ENCODE peak calls at places on chromosome 7, in seven cellular contexts. One of them, this sample, is unnamed.

GRCh38 chr7:141045126-141045841 is 28.6 kb upstream of the TMEM178B start:
- DNase-seq in OCI-LY7: no peak
- DNase-seq in neural progenitor cell: no peak
- DNase-seq in IMR-90: peak
- DNase-seq in neuronal stem cell: no peak
- DNase-seq in astrocyte: no peak
- DNase-seq in A549: no peak
- DNase-seq in this sample: no peak

GRCh38 chr7:33905389-33906032 is at the start of gene BMPER:
- DNase-seq in A549: peak
- DNase-seq in OCI-LY7: no peak
- DNase-seq in astrocyte: no peak
- DNase-seq in neuronal stem cell: peak
- DNase-seq in neural progenitor cell: peak
- DNase-seq in IMR-90: peak
- DNase-seq in this sample: peak

GRCh38 chr7:34190299-34190698 is 285.0 kb downstream of the BMPER start:
- DNase-seq in IMR-90: no peak
- DNase-seq in A549: no peak
- DNase-seq in astrocyte: no peak
- DNase-seq in neuronal stem cell: no peak
- DNase-seq in neural progenitor cell: no peak
- DNase-seq in OCI-LY7: no peak
- DNase-seq in this sample: no peak

GRCh38 chr7:7736671-7737070 is 18.3 kb upstream of the RPA3 start:
- DNase-seq in neural progenitor cell: peak
- DNase-seq in neuronal stem cell: peak
- DNase-seq in A549: no peak
- DNase-seq in OCI-LY7: no peak
- DNase-seq in IMR-90: no peak
- DNase-seq in astrocyte: no peak
- DNase-seq in this sample: no peak

GRCh38 chr7:8605227-8605626 is 171.8 kb downstream of the NXPH1 start:
- DNase-seq in neural progenitor cell: no peak
- DNase-seq in IMR-90: no peak
- DNase-seq in astrocyte: no peak
- DNase-seq in A549: no peak
- DNase-seq in OCI-LY7: no peak
- DNase-seq in neuronal stem cell: no peak
- DNase-seq in this sample: no peak

GRCh38 chr7:27174077-27175004 is at the start of gene HOXA10:
- DNase-seq in OCI-LY7: no peak
- DNase-seq in IMR-90: no peak
- DNase-seq in A549: no peak
- DNase-seq in astrocyte: no peak
- DNase-seq in neural progenitor cell: no peak
- DNase-seq in neuronal stem cell: no peak
- DNase-seq in this sample: no peak

GRCh38 chr7:116614509-116615285 is 57.3 kb upstream of the MET start:
- DNase-seq in astrocyte: no peak
- DNase-seq in OCI-LY7: no peak
- DNase-seq in neural progenitor cell: peak
- DNase-seq in neuronal stem cell: no peak
- DNase-seq in A549: no peak
- DNase-seq in IMR-90: no peak
- DNase-seq in this sample: no peak

GRCh38 chr7:269721-270120 is 20.2 kb upstream of the FOXL3 start:
- DNase-seq in OCI-LY7: no peak
- DNase-seq in neuronal stem cell: no peak
- DNase-seq in A549: no peak
- DNase-seq in IMR-90: no peak
- DNase-seq in astrocyte: no peak
- DNase-seq in neural progenitor cell: no peak
- DNase-seq in this sample: no peak

GRCh38 chr7:157432541-157432956 is 95.7 kb downstream of the DNAJB6 start:
- DNase-seq in neuronal stem cell: peak
- DNase-seq in astrocyte: peak
- DNase-seq in IMR-90: peak
- DNase-seq in OCI-LY7: no peak
- DNase-seq in A549: peak
- DNase-seq in neural progenitor cell: peak
- DNase-seq in this sample: peak

GRCh38 chr7:69699949-69700715 is 101.9 kb downstream of the AUTS2 start:
- DNase-seq in astrocyte: no peak
- DNase-seq in neuronal stem cell: no peak
- DNase-seq in A549: no peak
- DNase-seq in neural progenitor cell: no peak
- DNase-seq in OCI-LY7: no peak
- DNase-seq in IMR-90: no peak
- DNase-seq in this sample: no peak

GRCh38 chr7:5396999-5397656 is 26.5 kb downstream of the TNRC18 start:
- DNase-seq in neural progenitor cell: no peak
- DNase-seq in IMR-90: peak
- DNase-seq in astrocyte: peak
- DNase-seq in A549: peak
- DNase-seq in OCI-LY7: peak
- DNase-seq in neuronal stem cell: no peak
- DNase-seq in this sample: peak

GRCh38 chr7:25216837-25217236 is 11.4 kb downstream of the NPVF start:
- DNase-seq in neural progenitor cell: peak
- DNase-seq in neuronal stem cell: peak
- DNase-seq in A549: no peak
- DNase-seq in OCI-LY7: peak
- DNase-seq in IMR-90: peak
- DNase-seq in astrocyte: peak
- DNase-seq in this sample: peak

GRCh38 chr7:140005754-140006503 is 56.8 kb downstream of the PARP12 start:
- DNase-seq in OCI-LY7: no peak
- DNase-seq in A549: peak
- DNase-seq in IMR-90: no peak
- DNase-seq in neuronal stem cell: peak
- DNase-seq in neural progenitor cell: peak
- DNase-seq in astrocyte: no peak
- DNase-seq in this sample: peak

GRCh38 chr7:147053761-147054160 is 937.2 kb downstream of the CNTNAP2 start:
- DNase-seq in IMR-90: no peak
- DNase-seq in neural progenitor cell: no peak
- DNase-seq in neuronal stem cell: no peak
- DNase-seq in astrocyte: no peak
- DNase-seq in OCI-LY7: no peak
- DNase-seq in A549: no peak
- DNase-seq in this sample: no peak

GRCh38 chr7:45917658-45918057 is 3.4 kb downstream of the IGFBP3 start:
- DNase-seq in neural progenitor cell: peak
- DNase-seq in astrocyte: peak
- DNase-seq in OCI-LY7: peak
- DNase-seq in IMR-90: peak
- DNase-seq in A549: peak
- DNase-seq in neuronal stem cell: peak
- DNase-seq in this sample: peak

GRCh38 chr7:106795877-106796231 is 69.2 kb upstream of the PIK3CG start:
- DNase-seq in neuronal stem cell: no peak
- DNase-seq in astrocyte: no peak
- DNase-seq in neural progenitor cell: no peak
- DNase-seq in OCI-LY7: no peak
- DNase-seq in IMR-90: no peak
- DNase-seq in A549: no peak
- DNase-seq in this sample: no peak

GRCh38 chr7:116242759-116243158 is 32.4 kb downstream of the TES start:
- DNase-seq in astrocyte: no peak
- DNase-seq in neuronal stem cell: no peak
- DNase-seq in IMR-90: peak
- DNase-seq in neural progenitor cell: no peak
- DNase-seq in A549: no peak
- DNase-seq in OCI-LY7: no peak
- DNase-seq in this sample: no peak

GRCh38 chr7:27921081-27921836 is 181.3 kb downstream of the TAX1BP1 start:
- DNase-seq in OCI-LY7: peak
- DNase-seq in neuronal stem cell: peak
- DNase-seq in neural progenitor cell: peak
- DNase-seq in astrocyte: peak
- DNase-seq in A549: peak
- DNase-seq in IMR-90: peak
- DNase-seq in this sample: peak

GRCh38 chr7:57443567-57443966 is 6.4 kb upstream of the ZNF716 start:
- DNase-seq in astrocyte: no peak
- DNase-seq in OCI-LY7: no peak
- DNase-seq in IMR-90: no peak
- DNase-seq in neuronal stem cell: no peak
- DNase-seq in A549: no peak
- DNase-seq in neural progenitor cell: no peak
- DNase-seq in this sample: no peak

GRCh38 chr7:2729893-2730716 is 42.1 kb downstream of the AMZ1 start:
- DNase-seq in neuronal stem cell: no peak
- DNase-seq in A549: no peak
- DNase-seq in IMR-90: peak
- DNase-seq in astrocyte: peak
- DNase-seq in OCI-LY7: no peak
- DNase-seq in neural progenitor cell: no peak
- DNase-seq in this sample: no peak

GRCh38 chr7:130843703-130844102 is 109.7 kb upstream of the KLF14 start:
- DNase-seq in OCI-LY7: no peak
- DNase-seq in neural progenitor cell: no peak
- DNase-seq in IMR-90: no peak
- DNase-seq in neuronal stem cell: no peak
- DNase-seq in A549: no peak
- DNase-seq in astrocyte: no peak
- DNase-seq in this sample: no peak

GRCh38 chr7:46253500-46253899 is 332.4 kb upstream of the IGFBP3 start:
- DNase-seq in A549: no peak
- DNase-seq in astrocyte: peak
- DNase-seq in IMR-90: no peak
- DNase-seq in neural progenitor cell: no peak
- DNase-seq in neuronal stem cell: no peak
- DNase-seq in OCI-LY7: no peak
- DNase-seq in this sample: no peak

GRCh38 chr7:44963526-44964290 is 15.1 kb downstream of the MYO1G start:
- DNase-seq in IMR-90: no peak
- DNase-seq in OCI-LY7: no peak
- DNase-seq in neural progenitor cell: no peak
- DNase-seq in A549: no peak
- DNase-seq in astrocyte: no peak
- DNase-seq in neuronal stem cell: no peak
- DNase-seq in this sample: peak

GRCh38 chr7:108003591-108003935 is 602 bp upstream of the LAMB1 start:
- DNase-seq in A549: no peak
- DNase-seq in astrocyte: no peak
- DNase-seq in OCI-LY7: no peak
- DNase-seq in neural progenitor cell: no peak
- DNase-seq in IMR-90: no peak
- DNase-seq in neuronal stem cell: no peak
- DNase-seq in this sample: no peak
- H3K4me2 ChIP-seq in A549: peak
- H3K4me2 ChIP-seq in astrocyte: peak
- H3K4me2 ChIP-seq in OCI-LY7: no peak
- H3K4me2 ChIP-seq in neural progenitor cell: peak
- H3K4me2 ChIP-seq in IMR-90: peak
- H3K4me2 ChIP-seq in neuronal stem cell: peak
- H3K4me2 ChIP-seq in this sample: peak

DNA sequence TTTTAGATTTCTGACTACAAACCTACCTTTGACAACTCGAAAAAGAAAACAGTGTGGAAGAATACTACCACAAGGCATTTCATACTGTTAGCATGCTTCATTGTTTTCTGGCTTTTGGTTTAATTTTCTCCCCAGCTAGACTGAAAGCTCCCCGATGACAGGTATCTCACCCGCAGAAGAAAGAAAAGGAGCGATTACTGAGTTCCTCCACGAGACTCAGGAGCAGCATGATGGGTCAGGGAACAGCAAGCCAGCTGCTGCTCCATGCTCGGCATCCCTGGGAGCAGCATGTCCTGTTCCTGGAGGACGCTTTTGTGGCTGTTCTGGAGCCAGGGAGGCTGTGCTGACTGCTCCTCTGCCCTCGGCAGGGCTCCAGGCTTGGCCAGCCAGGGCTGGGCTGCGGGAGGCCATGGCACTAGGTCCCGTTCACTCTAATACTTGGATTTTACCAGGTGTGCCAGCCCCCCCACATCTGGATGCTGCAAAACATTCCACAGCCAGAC is 133.4 kb downstream of the PRKAG2 start:
- DNase-seq in IMR-90: no peak
- DNase-seq in astrocyte: no peak
- DNase-seq in OCI-LY7: no peak
- DNase-seq in neuronal stem cell: no peak
- DNase-seq in neural progenitor cell: no peak
- DNase-seq in A549: no peak
- DNase-seq in this sample: no peak
- H3K4me2 ChIP-seq in IMR-90: no peak
- H3K4me2 ChIP-seq in astrocyte: peak
- H3K4me2 ChIP-seq in OCI-LY7: no peak
- H3K4me2 ChIP-seq in neuronal stem cell: no peak
- H3K4me2 ChIP-seq in neural progenitor cell: peak
- H3K4me2 ChIP-seq in A549: peak
- H3K4me2 ChIP-seq in this sample: no peak

DNA sequence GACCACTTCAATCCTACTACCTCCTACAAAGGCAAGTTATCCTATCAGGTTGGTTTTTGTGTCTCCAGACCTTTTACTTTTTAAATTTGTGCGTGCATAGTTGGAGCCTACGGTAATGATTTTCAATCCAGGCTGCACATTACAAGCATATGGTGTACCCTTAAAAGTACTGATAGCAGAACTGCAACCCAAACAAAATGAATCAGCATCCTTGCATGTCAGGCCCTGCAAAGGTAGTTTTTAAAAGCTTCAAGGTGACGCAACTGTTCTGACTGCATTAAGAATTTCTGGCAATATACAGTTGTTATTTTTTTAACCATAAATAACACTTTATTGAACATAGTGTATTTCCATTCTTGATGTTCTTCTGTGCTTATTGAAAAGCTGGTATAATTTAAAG is 28.9 kb downstream of the GNAT3 start:
- DNase-seq in IMR-90: no peak
- DNase-seq in A549: no peak
- DNase-seq in astrocyte: peak
- DNase-seq in neuronal stem cell: no peak
- DNase-seq in neural progenitor cell: no peak
- DNase-seq in OCI-LY7: no peak
- DNase-seq in this sample: no peak
- H3K4me2 ChIP-seq in IMR-90: no peak
- H3K4me2 ChIP-seq in A549: no peak
- H3K4me2 ChIP-seq in astrocyte: no peak
- H3K4me2 ChIP-seq in neuronal stem cell: no peak
- H3K4me2 ChIP-seq in neural progenitor cell: no peak
- H3K4me2 ChIP-seq in OCI-LY7: no peak
- H3K4me2 ChIP-seq in this sample: no peak

DNA sequence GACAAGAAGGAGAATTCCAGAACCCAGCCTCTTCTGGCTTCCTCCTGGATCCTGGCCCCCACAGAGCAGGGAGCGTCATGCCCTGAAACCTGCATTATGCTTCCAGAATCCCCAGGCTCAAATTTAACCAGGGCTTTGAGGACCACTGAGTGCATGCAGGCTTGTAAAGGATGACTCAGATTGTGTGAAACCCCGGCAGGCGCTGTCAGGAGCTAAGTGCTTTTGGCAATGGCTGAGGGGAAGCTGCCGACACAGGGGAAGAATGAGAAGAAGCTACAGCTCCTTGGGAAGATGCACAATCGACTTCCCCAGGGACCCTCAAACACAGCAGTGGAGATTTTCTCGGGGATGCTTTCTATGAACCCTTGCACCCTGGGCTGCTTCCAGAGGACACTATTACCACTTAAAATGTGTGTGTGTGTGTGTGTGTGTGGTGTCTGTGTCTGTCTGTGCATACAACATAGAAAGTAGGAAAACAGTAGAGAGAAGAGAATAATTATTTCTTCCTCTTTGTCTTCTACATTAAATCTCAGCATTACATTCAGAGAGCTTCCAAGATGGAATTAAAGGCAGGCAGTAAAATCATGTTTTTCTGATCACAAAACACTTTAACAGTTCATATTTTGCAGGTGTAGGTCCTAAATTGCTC is 183.5 kb upstream of the INHBA start:
- DNase-seq in IMR-90: peak
- DNase-seq in OCI-LY7: no peak
- DNase-seq in astrocyte: peak
- DNase-seq in A549: no peak
- DNase-seq in neural progenitor cell: no peak
- DNase-seq in neuronal stem cell: no peak
- DNase-seq in this sample: peak
- H3K4me2 ChIP-seq in IMR-90: peak
- H3K4me2 ChIP-seq in OCI-LY7: no peak
- H3K4me2 ChIP-seq in astrocyte: peak
- H3K4me2 ChIP-seq in A549: no peak
- H3K4me2 ChIP-seq in neural progenitor cell: no peak
- H3K4me2 ChIP-seq in neuronal stem cell: no peak
- H3K4me2 ChIP-seq in this sample: peak